ENCODE peak calls at places on chromosomes 5 and 9, in five cellular contexts. R is Caco-2, F is HFF-Myc, J is cardiac fibroblast, T is endodermal cell. M is an unnamed sample.

GRCh38 chr9:99134893-99135341 is 30.0 kb downstream of the TGFBR1 start:
- DNase-seq in R (no peak), F (no peak), J (peak), T (no peak), M (no peak)

GRCh38 chr9:87343816-87344438 is 153.7 kb upstream of the DAPK1 start:
- DNase-seq in R (no peak), F (no peak), J (no peak), T (no peak), M (no peak)

GRCh38 chr5:133164759-133165158 is 112.9 kb downstream of the HSPA4 start:
- DNase-seq in R (no peak), F (no peak), J (no peak), T (no peak), M (no peak)

GRCh38 chr5:76855961-76856360 is 6.1 kb downstream of the S100Z start:
- DNase-seq in R (no peak), F (no peak), J (no peak), T (no peak), M (no peak)

GRCh38 chr9:115209601-115210306 is 91.8 kb upstream of the TNC start:
- DNase-seq in R (no peak), F (no peak), J (no peak), T (no peak), M (no peak)

GRCh38 chr9:126545116-126545515 is 68.6 kb upstream of the LMX1B start:
- DNase-seq in R (no peak), F (no peak), J (no peak), T (no peak), M (no peak)

GRCh38 chr5:173435543-173435942 is 107.3 kb upstream of the STC2 start:
- DNase-seq in R (no peak), F (no peak), J (peak), T (peak), M (no peak)

GRCh38 chr5:170641589-170642031 is 137.8 kb downstream of the KCNIP1 start:
- DNase-seq in R (peak), F (no peak), J (no peak), T (peak), M (no peak)

GRCh38 chr5:759111-759741 is 25.3 kb downstream of the ZDHHC11B start:
- DNase-seq in R (peak), F (no peak), J (peak), T (peak), M (peak)

GRCh38 chr9:98929866-98930265 is 13.8 kb upstream of the COL15A1 start:
- DNase-seq in R (no peak), F (no peak), J (peak), T (no peak), M (no peak)

GRCh38 chr5:8729437-8729836 is 816.4 kb downstream of the SEMA5A start:
- DNase-seq in R (no peak), F (no peak), J (peak), T (no peak), M (no peak)

DNA sequence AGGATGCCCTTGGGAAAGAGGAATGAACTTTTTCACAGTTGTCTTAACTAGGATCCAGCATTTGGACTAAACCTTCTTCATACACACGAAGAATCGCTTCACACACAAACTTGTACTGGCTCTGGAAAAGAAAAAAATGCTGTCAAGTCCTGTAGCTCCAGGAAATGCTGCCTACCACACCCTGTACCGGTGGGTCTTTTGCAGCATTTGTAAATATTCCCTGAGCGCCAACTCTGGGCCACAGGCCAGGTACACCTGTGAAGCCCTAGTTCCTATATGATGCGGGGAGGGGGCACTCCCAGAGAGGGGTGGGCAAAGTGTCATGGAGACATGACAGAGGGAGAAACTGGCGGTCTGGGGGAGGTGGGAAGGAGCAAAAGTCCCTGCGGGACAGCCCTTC is 58.7 kb upstream of the EPB41L4B start:
- DNase-seq in R (no peak), F (no peak), J (no peak), T (no peak), M (no peak)
- TF ChIP-seq CTCF in R (no peak), F (no peak), J (no peak), T (no peak), M (no peak)

GRCh38 chr5:177495243-177496060 is 2.0 kb downstream of the PDLIM7 start:
- DNase-seq in R (no peak), F (peak), J (peak), T (peak), M (no peak)
- TF ChIP-seq CTCF in R (no peak), F (no peak), J (no peak), T (no peak), M (no peak)

GRCh38 chr9:76987594-76988200 is 31.8 kb upstream of the FOXB2 start:
- DNase-seq in R (peak), F (peak), J (peak), T (peak), M (no peak)
- TF ChIP-seq CTCF in R (no peak), F (peak), J (peak), T (peak), M (peak)

GRCh38 chr9:117552811-117553210 is 138.0 kb upstream of the ASTN2 start:
- DNase-seq in R (no peak), F (no peak), J (no peak), T (no peak), M (no peak)
- TF ChIP-seq CTCF in R (no peak), F (no peak), J (no peak), T (no peak), M (no peak)

GRCh38 chr5:50440651-50441478 is at the start of gene EMB:
- DNase-seq in R (peak), F (no peak), J (peak), T (peak), M (peak)
- TF ChIP-seq CTCF in R (no peak), F (peak), J (peak), T (peak), M (peak)

DNA sequence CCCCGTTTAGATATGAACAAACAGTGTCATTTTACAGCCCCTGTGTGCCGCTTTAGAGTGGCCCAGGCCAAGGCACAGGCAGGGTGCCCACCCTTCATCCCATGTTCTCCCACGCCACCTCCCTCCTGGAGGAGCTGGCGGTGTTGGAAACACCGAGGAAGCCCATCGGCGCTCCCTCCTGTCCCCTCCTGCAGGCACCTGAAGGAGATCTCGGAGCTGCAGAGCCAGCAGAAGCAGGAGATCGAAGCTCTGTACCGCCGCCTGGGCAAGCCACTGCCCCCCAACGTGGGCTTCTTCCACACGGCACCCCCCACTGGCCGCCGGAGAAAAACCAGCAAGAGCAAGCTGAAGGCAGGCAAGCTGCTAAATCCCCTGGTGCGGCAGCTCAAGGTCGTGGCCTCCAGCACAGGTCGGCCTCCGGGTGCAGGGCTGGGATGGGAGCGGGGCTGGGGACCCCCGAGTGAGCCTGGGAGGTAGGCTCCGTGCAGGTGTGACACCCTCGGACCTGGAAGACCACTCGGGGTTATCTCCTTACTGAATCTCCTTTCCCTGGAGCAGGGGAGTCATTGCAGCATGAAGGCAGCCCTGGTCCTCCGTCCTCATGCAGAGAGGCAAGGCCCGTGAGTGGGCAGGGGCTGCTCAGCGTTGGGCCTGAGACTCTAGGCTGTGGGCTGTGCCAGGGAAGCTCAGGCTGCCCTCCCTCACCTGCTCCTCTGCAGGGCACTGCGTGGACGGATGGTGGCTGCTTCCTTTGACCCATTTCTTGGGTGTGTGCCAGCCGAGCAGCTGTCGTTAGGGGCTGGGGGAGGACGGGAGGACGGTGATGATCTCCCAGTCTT is 113.9 kb downstream of the WNK2 start:
- DNase-seq in R (peak), F (no peak), J (no peak), T (peak), M (no peak)
- TF ChIP-seq CTCF in R (no peak), F (no peak), J (no peak), T (peak), M (no peak)

GRCh38 chr9:132504452-132504851 is 78.0 kb upstream of the BARHL1 start:
- DNase-seq in R (no peak), F (no peak), J (no peak), T (no peak), M (no peak)
- TF ChIP-seq CTCF in R (no peak), F (no peak), J (no peak), T (no peak), M (no peak)